ENCODE peak calls at places on chromosomes 3 and 15, in six cellular contexts. One of them, this sample, is unnamed. For H3K4me1, the result is how much of the 10 kb centered on the place peaks cover.

GRCh38 chr3:99878005-99878404 is 60.3 kb downstream of the CMSS1 start:
- DNase-seq in PC-3: peak
- DNase-seq in heart right ventricle: no peak
- DNase-seq in effector memory CD4-positive, alpha-beta T cell: no peak
- DNase-seq in tibial artery: no peak
- DNase-seq in ovary: no peak
- DNase-seq in this sample: no peak

GRCh38 chr3:36907911-36908646 is 36.8 kb downstream of the TRANK1 start:
- DNase-seq in PC-3: peak
- DNase-seq in heart right ventricle: peak
- DNase-seq in effector memory CD4-positive, alpha-beta T cell: peak
- DNase-seq in tibial artery: peak
- DNase-seq in ovary: peak
- DNase-seq in this sample: no peak

GRCh38 chr3:13200465-13200864 is 127.2 kb upstream of the IQSEC1 start:
- DNase-seq in PC-3: no peak
- DNase-seq in heart right ventricle: no peak
- DNase-seq in effector memory CD4-positive, alpha-beta T cell: no peak
- DNase-seq in tibial artery: no peak
- DNase-seq in ovary: no peak
- DNase-seq in this sample: no peak

GRCh38 chr3:131835906-131836305 is 198.9 kb downstream of the CPNE4 start:
- DNase-seq in PC-3: no peak
- DNase-seq in heart right ventricle: no peak
- DNase-seq in effector memory CD4-positive, alpha-beta T cell: no peak
- DNase-seq in tibial artery: no peak
- DNase-seq in ovary: no peak
- DNase-seq in this sample: no peak

GRCh38 chr3:194522579-194523046 is 35.8 kb upstream of the ATP13A3 start:
- DNase-seq in PC-3: peak
- DNase-seq in heart right ventricle: no peak
- DNase-seq in effector memory CD4-positive, alpha-beta T cell: no peak
- DNase-seq in tibial artery: no peak
- DNase-seq in ovary: no peak
- DNase-seq in this sample: no peak

GRCh38 chr15:89326316-89326715 is 8.3 kb downstream of the POLG start:
- DNase-seq in PC-3: no peak
- DNase-seq in heart right ventricle: no peak
- DNase-seq in effector memory CD4-positive, alpha-beta T cell: no peak
- DNase-seq in tibial artery: peak
- DNase-seq in ovary: no peak
- DNase-seq in this sample: no peak

GRCh38 chr3:151838574-151839312 is 24.8 kb downstream of the AADAC start:
- DNase-seq in PC-3: peak
- DNase-seq in heart right ventricle: no peak
- DNase-seq in effector memory CD4-positive, alpha-beta T cell: no peak
- DNase-seq in tibial artery: no peak
- DNase-seq in ovary: peak
- DNase-seq in this sample: no peak

GRCh38 chr15:29571728-29572454 is 250.4 kb downstream of the TJP1 start:
- DNase-seq in PC-3: peak
- DNase-seq in heart right ventricle: no peak
- DNase-seq in effector memory CD4-positive, alpha-beta T cell: no peak
- DNase-seq in tibial artery: no peak
- DNase-seq in ovary: no peak
- DNase-seq in this sample: no peak

GRCh38 chr3:171290680-171291079 is 169.5 kb downstream of the TNIK start:
- DNase-seq in PC-3: peak
- DNase-seq in heart right ventricle: no peak
- DNase-seq in effector memory CD4-positive, alpha-beta T cell: no peak
- DNase-seq in tibial artery: no peak
- DNase-seq in ovary: no peak
- DNase-seq in this sample: no peak

GRCh38 chr3:45552773-45553371 is 41.7 kb upstream of the LIMD1 start:
- DNase-seq in PC-3: no peak
- DNase-seq in heart right ventricle: no peak
- DNase-seq in effector memory CD4-positive, alpha-beta T cell: no peak
- DNase-seq in tibial artery: no peak
- DNase-seq in ovary: no peak
- DNase-seq in this sample: no peak

GRCh38 chr3:13343601-13344000 is 76.5 kb downstream of the NUP210 start:
- DNase-seq in PC-3: no peak
- DNase-seq in heart right ventricle: no peak
- DNase-seq in effector memory CD4-positive, alpha-beta T cell: no peak
- DNase-seq in tibial artery: no peak
- DNase-seq in ovary: no peak
- DNase-seq in this sample: no peak

GRCh38 chr3:122784436-122784835 is 9.2 kb downstream of the HSPBAP1 start:
- DNase-seq in PC-3: peak
- DNase-seq in heart right ventricle: no peak
- DNase-seq in effector memory CD4-positive, alpha-beta T cell: no peak
- DNase-seq in tibial artery: no peak
- DNase-seq in ovary: no peak
- DNase-seq in this sample: no peak

GRCh38 chr3:188037116-188037718 is 116.7 kb upstream of the LPP start:
- DNase-seq in PC-3: peak
- DNase-seq in heart right ventricle: no peak
- DNase-seq in effector memory CD4-positive, alpha-beta T cell: no peak
- DNase-seq in tibial artery: no peak
- DNase-seq in ovary: no peak
- DNase-seq in this sample: no peak

GRCh38 chr3:27713435-27713880 is 8.7 kb downstream of the EOMES start:
- DNase-seq in PC-3: peak
- DNase-seq in heart right ventricle: no peak
- DNase-seq in effector memory CD4-positive, alpha-beta T cell: no peak
- DNase-seq in tibial artery: no peak
- DNase-seq in ovary: peak
- DNase-seq in this sample: no peak

GRCh38 chr3:8767181-8767666 is 2.2 kb downstream of the OXTR start:
- DNase-seq in PC-3: no peak
- DNase-seq in heart right ventricle: no peak
- DNase-seq in effector memory CD4-positive, alpha-beta T cell: no peak
- DNase-seq in tibial artery: no peak
- DNase-seq in ovary: no peak
- DNase-seq in this sample: no peak

GRCh38 chr3:98945006-98945626 is 43.6 kb upstream of the DCBLD2 start:
- DNase-seq in PC-3: peak
- DNase-seq in heart right ventricle: no peak
- DNase-seq in effector memory CD4-positive, alpha-beta T cell: no peak
- DNase-seq in tibial artery: no peak
- DNase-seq in ovary: no peak
- DNase-seq in this sample: no peak

GRCh38 chr15:100901702-100902435 is 17.3 kb upstream of the LRRK1 start:
- DNase-seq in PC-3: no peak
- DNase-seq in heart right ventricle: no peak
- DNase-seq in effector memory CD4-positive, alpha-beta T cell: no peak
- DNase-seq in tibial artery: no peak
- DNase-seq in ovary: peak
- DNase-seq in this sample: no peak

GRCh38 chr3:151835751-151836550 is 22.0 kb downstream of the AADAC start:
- DNase-seq in PC-3: no peak
- DNase-seq in heart right ventricle: no peak
- DNase-seq in effector memory CD4-positive, alpha-beta T cell: no peak
- DNase-seq in tibial artery: no peak
- DNase-seq in ovary: no peak
- DNase-seq in this sample: no peak

GRCh38 chr3:53102601-53103147 is 27.6 kb downstream of the RFT1 start:
- DNase-seq in PC-3: no peak
- DNase-seq in heart right ventricle: no peak
- DNase-seq in effector memory CD4-positive, alpha-beta T cell: no peak
- DNase-seq in tibial artery: no peak
- DNase-seq in ovary: no peak
- DNase-seq in this sample: no peak

GRCh38 chr3:58563386-58564035 is 13.7 kb downstream of the FAM107A start:
- DNase-seq in PC-3: peak
- DNase-seq in heart right ventricle: no peak
- DNase-seq in effector memory CD4-positive, alpha-beta T cell: no peak
- DNase-seq in tibial artery: peak
- DNase-seq in ovary: no peak
- DNase-seq in this sample: no peak

GRCh38 chr3:36540898-36541518 is 160.7 kb downstream of the STAC start:
- DNase-seq in PC-3: peak
- DNase-seq in heart right ventricle: no peak
- DNase-seq in effector memory CD4-positive, alpha-beta T cell: no peak
- DNase-seq in tibial artery: no peak
- DNase-seq in ovary: no peak
- DNase-seq in this sample: no peak

GRCh38 chr3:189144645-189145044 is 27.1 kb upstream of the TPRG1 start:
- DNase-seq in PC-3: peak
- DNase-seq in heart right ventricle: no peak
- DNase-seq in effector memory CD4-positive, alpha-beta T cell: peak
- DNase-seq in tibial artery: no peak
- DNase-seq in ovary: no peak
- DNase-seq in this sample: no peak

GRCh38 chr3:123372789-123373534 is 75.9 kb downstream of the ADCY5 start:
- DNase-seq in PC-3: no peak
- DNase-seq in heart right ventricle: no peak
- DNase-seq in effector memory CD4-positive, alpha-beta T cell: no peak
- DNase-seq in tibial artery: peak
- DNase-seq in ovary: no peak
- DNase-seq in this sample: peak

GRCh38 chr15:55856506-55856905 is 113.6 kb upstream of the PRTG start:
- DNase-seq in PC-3: no peak
- DNase-seq in heart right ventricle: no peak
- DNase-seq in effector memory CD4-positive, alpha-beta T cell: no peak
- DNase-seq in tibial artery: no peak
- DNase-seq in ovary: no peak
- DNase-seq in this sample: no peak

GRCh38 chr3:4533489-4534443 is 40.6 kb downstream of the ITPR1 start:
- DNase-seq in PC-3: peak
- DNase-seq in heart right ventricle: peak
- DNase-seq in effector memory CD4-positive, alpha-beta T cell: no peak
- DNase-seq in tibial artery: peak
- DNase-seq in ovary: no peak
- DNase-seq in this sample: peak

GRCh38 chr3:150158974-150159625 is 188.4 kb upstream of the PFN2 start:
- DNase-seq in PC-3: no peak
- DNase-seq in heart right ventricle: no peak
- DNase-seq in effector memory CD4-positive, alpha-beta T cell: no peak
- DNase-seq in tibial artery: no peak
- DNase-seq in ovary: no peak
- DNase-seq in this sample: no peak

GRCh38 chr3:70067860-70068479 is 68.4 kb downstream of the SAMMSON start:
- DNase-seq in PC-3: no peak
- DNase-seq in heart right ventricle: no peak
- DNase-seq in effector memory CD4-positive, alpha-beta T cell: no peak
- DNase-seq in tibial artery: no peak
- DNase-seq in ovary: no peak
- DNase-seq in this sample: no peak

GRCh38 chr3:152317956-152318355 is 49.2 kb downstream of the MBNL1 start:
- DNase-seq in PC-3: peak
- DNase-seq in heart right ventricle: no peak
- DNase-seq in effector memory CD4-positive, alpha-beta T cell: no peak
- DNase-seq in tibial artery: no peak
- DNase-seq in ovary: no peak
- DNase-seq in this sample: no peak

GRCh38 chr15:55917881-55918296 is 75.5 kb downstream of the NEDD4 start:
- DNase-seq in PC-3: peak
- DNase-seq in heart right ventricle: no peak
- DNase-seq in effector memory CD4-positive, alpha-beta T cell: no peak
- DNase-seq in tibial artery: no peak
- DNase-seq in ovary: no peak
- DNase-seq in this sample: no peak

GRCh38 chr3:177060492-177060891 is 136.8 kb downstream of the TBL1XR1 start:
- DNase-seq in PC-3: no peak
- DNase-seq in heart right ventricle: no peak
- DNase-seq in effector memory CD4-positive, alpha-beta T cell: no peak
- DNase-seq in tibial artery: no peak
- DNase-seq in ovary: no peak
- DNase-seq in this sample: no peak

GRCh38 chr3:177055557-177056290 is 141.6 kb downstream of the TBL1XR1 start:
- DNase-seq in PC-3: no peak
- DNase-seq in heart right ventricle: no peak
- DNase-seq in effector memory CD4-positive, alpha-beta T cell: no peak
- DNase-seq in tibial artery: no peak
- DNase-seq in ovary: no peak
- DNase-seq in this sample: no peak

GRCh38 chr3:177056927-177057326 is 140.4 kb downstream of the TBL1XR1 start:
- DNase-seq in PC-3: no peak
- DNase-seq in heart right ventricle: no peak
- DNase-seq in effector memory CD4-positive, alpha-beta T cell: no peak
- DNase-seq in tibial artery: no peak
- DNase-seq in ovary: no peak
- DNase-seq in this sample: no peak

GRCh38 chr3:177058647-177059046 is 138.6 kb downstream of the TBL1XR1 start:
- DNase-seq in PC-3: no peak
- DNase-seq in heart right ventricle: no peak
- DNase-seq in effector memory CD4-positive, alpha-beta T cell: no peak
- DNase-seq in tibial artery: no peak
- DNase-seq in ovary: no peak
- DNase-seq in this sample: no peak

DNA sequence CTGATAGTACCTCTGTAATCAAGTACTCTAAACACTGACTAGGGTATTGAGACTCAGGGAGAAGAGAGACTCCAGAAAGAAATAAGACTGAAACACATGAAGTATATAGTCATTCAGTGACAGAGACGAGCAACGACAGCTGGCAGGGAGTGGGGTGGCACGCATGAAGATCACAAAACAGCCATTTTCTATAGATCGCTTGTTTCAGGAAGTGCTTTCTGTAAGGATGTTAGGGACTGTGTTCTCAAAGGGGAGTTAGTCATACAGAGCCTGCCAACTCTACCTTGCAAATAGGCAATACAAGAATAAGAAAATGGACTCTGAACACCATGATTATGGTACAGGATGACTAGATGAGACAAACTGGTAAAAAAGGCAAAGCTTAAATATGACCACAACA is 139.5 kb downstream of the TBL1XR1 start:
- DNase-seq in PC-3: no peak
- DNase-seq in heart right ventricle: no peak
- DNase-seq in effector memory CD4-positive, alpha-beta T cell: no peak
- DNase-seq in tibial artery: no peak
- DNase-seq in ovary: no peak
- DNase-seq in this sample: no peak
- H3K4me1 ChIP-seq in PC-3: under half
- H3K4me1 ChIP-seq in heart right ventricle: under half
- H3K4me1 ChIP-seq in effector memory CD4-positive, alpha-beta T cell: under half
- H3K4me1 ChIP-seq in tibial artery: under half
- H3K4me1 ChIP-seq in ovary: under half
- H3K4me1 ChIP-seq in this sample: under half

GRCh38 chr15:75200765-75201608 is 695 bp upstream of the C15orf39 start:
- DNase-seq in PC-3: peak
- DNase-seq in heart right ventricle: no peak
- DNase-seq in effector memory CD4-positive, alpha-beta T cell: no peak
- DNase-seq in tibial artery: peak
- DNase-seq in ovary: peak
- DNase-seq in this sample: peak
- H3K4me3 ChIP-seq in PC-3: peak
- H3K4me3 ChIP-seq in heart right ventricle: peak
- H3K4me3 ChIP-seq in effector memory CD4-positive, alpha-beta T cell: peak
- H3K4me3 ChIP-seq in tibial artery: peak
- H3K4me3 ChIP-seq in ovary: peak
- H3K4me3 ChIP-seq in this sample: peak

GRCh38 chr3:26064297-26064696 is 274.4 kb downstream of the OXSM start:
- DNase-seq in PC-3: no peak
- DNase-seq in heart right ventricle: no peak
- DNase-seq in effector memory CD4-positive, alpha-beta T cell: no peak
- DNase-seq in tibial artery: no peak
- DNase-seq in ovary: no peak
- DNase-seq in this sample: no peak
- H3K4me1 ChIP-seq in PC-3: under half
- H3K4me1 ChIP-seq in heart right ventricle: under half
- H3K4me1 ChIP-seq in effector memory CD4-positive, alpha-beta T cell: under half
- H3K4me1 ChIP-seq in tibial artery: under half
- H3K4me1 ChIP-seq in ovary: under half
- H3K4me1 ChIP-seq in this sample: under half

GRCh38 chr15:41116872-41117242 is 777 bp upstream of the INO80 start:
- DNase-seq in PC-3: no peak
- DNase-seq in heart right ventricle: no peak
- DNase-seq in effector memory CD4-positive, alpha-beta T cell: no peak
- DNase-seq in tibial artery: no peak
- DNase-seq in ovary: no peak
- DNase-seq in this sample: no peak
- H3K4me3 ChIP-seq in PC-3: peak
- H3K4me3 ChIP-seq in heart right ventricle: peak
- H3K4me3 ChIP-seq in effector memory CD4-positive, alpha-beta T cell: peak
- H3K4me3 ChIP-seq in tibial artery: peak
- H3K4me3 ChIP-seq in ovary: peak
- H3K4me3 ChIP-seq in this sample: peak

This sample was measured in upper lobe of right lung.